ENCODE peak calls at places on chromosomes 5 and 9, in four cellular contexts. U, S, H and M are unnamed samples.
A peak's percentile ranks its signal among the peaks of the same experiment; 100 is the strongest.

GRCh38 chr5:40356248-40356647 is 323.5 kb upstream of the PTGER4 start:
- DNase-seq in U (no peak), S (no peak), H (no peak), M (no peak)

GRCh38 chr5:68803881-68804319 is 289.9 kb upstream of the SLC30A5 start:
- DNase-seq in U (no peak), S (no peak), H (no peak), M (no peak)

GRCh38 chr9:4717815-4718214 is 23.2 kb downstream of the AK3 start:
- DNase-seq in U (no peak), S (no peak), H (no peak), M (no peak)

GRCh38 chr5:145220491-145220890 is 614.7 kb downstream of the PRELID2 start:
- DNase-seq in U (no peak), S (no peak), H (no peak), M (peak; percentile 45)

GRCh38 chr5:170151105-170151831 is 45.6 kb downstream of the FOXI1 start:
- DNase-seq in U (no peak), S (peak; percentile 85), H (no peak), M (peak; percentile 90)

GRCh38 chr5:55232194-55232984 is 1.0 kb downstream of the CCNO start:
- DNase-seq in U (no peak), S (no peak), H (peak; percentile 21), M (peak; percentile 68)

GRCh38 chr9:107119735-107120134 is 163.3 kb upstream of the RAD23B start:
- DNase-seq in U (no peak), S (no peak), H (no peak), M (peak; percentile 39)

GRCh38 chr9:117034862-117035261 is 347.8 kb downstream of the TRIM32 start:
- DNase-seq in U (no peak), S (no peak), H (no peak), M (no peak)

GRCh38 chr9:134411451-134412297 is 85.4 kb downstream of the RXRA start:
- DNase-seq in U (no peak), S (no peak), H (no peak), M (no peak)

GRCh38 chr5:79705632-79706031 is 16.0 kb downstream of the CMYA5 start:
- DNase-seq in U (no peak), S (no peak), H (no peak), M (no peak)

GRCh38 chr9:83466877-83467276 is 71.3 kb downstream of the FRMD3 start:
- DNase-seq in U (no peak), S (no peak), H (no peak), M (no peak)

GRCh38 chr5:86500947-86501346 is 116.8 kb upstream of the COX7C start:
- DNase-seq in U (no peak), S (no peak), H (no peak), M (peak; percentile 34)

GRCh38 chr5:119187776-119188529 is 117.1 kb downstream of the DMXL1 start:
- DNase-seq in U (no peak), S (no peak), H (no peak), M (no peak)

GRCh38 chr5:117539692-117540091 is 965.1 kb upstream of the SEMA6A start:
- DNase-seq in U (no peak), S (no peak), H (no peak), M (no peak)

GRCh38 chr9:36174731-36175130 is 5.5 kb downstream of the CCIN start:
- DNase-seq in U (no peak), S (no peak), H (no peak), M (no peak)

GRCh38 chr9:137607141-137607857 is 1.8 kb downstream of the ARRDC1 start:
- DNase-seq in U (no peak), S (no peak), H (no peak), M (peak; percentile 43)

GRCh38 chr5:95773325-95774059 is 42.4 kb downstream of the RHOBTB3 start:
- DNase-seq in U (no peak), S (peak; percentile 94), H (no peak), M (no peak)

GRCh38 chr5:154394328-154394727 is 51.5 kb upstream of the SAP30L start:
- DNase-seq in U (no peak), S (no peak), H (no peak), M (peak; percentile 50)

GRCh38 chr5:173761182-173761521 is 127.0 kb upstream of the CPEB4 start:
- DNase-seq in U (no peak), S (no peak), H (no peak), M (no peak)

GRCh38 chr5:52177193-52177592 is 610.5 kb upstream of the ITGA1 start:
- DNase-seq in U (no peak), S (no peak), H (no peak), M (no peak)

GRCh38 chr5:79261907-79262306 is 26.0 kb downstream of the JMY start:
- DNase-seq in U (no peak), S (no peak), H (no peak), M (no peak)

GRCh38 chr9:19925674-19926503 is 137.1 kb upstream of the SLC24A2 start:
- DNase-seq in U (peak; percentile 8), S (peak; percentile 56), H (peak; percentile 73), M (peak; percentile 78)

GRCh38 chr9:127224178-127224882 is 40.2 kb upstream of the GARNL3 start:
- DNase-seq in U (peak; percentile 50), S (peak; percentile 36), H (peak; percentile 97), M (peak; percentile 78)

GRCh38 chr5:172642926-172643325 is 1.9 kb downstream of the NEURL1B start:
- DNase-seq in U (no peak), S (no peak), H (no peak), M (no peak)

GRCh38 chr5:115873392-115873791 is 31.7 kb downstream of the AP3S1 start:
- DNase-seq in U (no peak), S (peak; percentile 74), H (no peak), M (no peak)

GRCh38 chr5:174610968-174611367 is 113.4 kb upstream of the MSX2 start:
- DNase-seq in U (no peak), S (peak; percentile 59), H (no peak), M (peak; percentile 41)

GRCh38 chr5:32365623-32366022 is 52.9 kb upstream of the MTMR12 start:
- DNase-seq in U (no peak), S (no peak), H (no peak), M (no peak)

GRCh38 chr5:112529525-112529924 is 110.4 kb upstream of the EPB41L4A start:
- DNase-seq in U (no peak), S (no peak), H (no peak), M (no peak)

GRCh38 chr9:30574355-30575151 is 1809.9 kb upstream of the ACO1 start:
- DNase-seq in U (no peak), S (no peak), H (no peak), M (no peak)

GRCh38 chr9:125079931-125080330 is 63.4 kb downstream of the SCAI start:
- DNase-seq in U (no peak), S (no peak), H (no peak), M (no peak)

GRCh38 chr9:130041648-130042405 is 1.2 kb downstream of the FNBP1 start:
- DNase-seq in U (no peak), S (no peak), H (peak; percentile 29), M (no peak)

GRCh38 chr9:114070188-114071103 is 7.7 kb downstream of the AMBP start:
- DNase-seq in U (no peak), S (no peak), H (no peak), M (no peak)

GRCh38 chr9:133199648-133200321 is 9.3 kb downstream of the OBP2B start:
- DNase-seq in U (no peak), S (no peak), H (no peak), M (no peak)

GRCh38 chr5:132087661-132088060 is 14.1 kb downstream of the CSF2 start:
- DNase-seq in U (no peak), S (no peak), H (no peak), M (no peak)

GRCh38 chr9:8419871-8420270 is 620.3 kb upstream of the DMAC1 start:
- DNase-seq in U (no peak), S (peak; percentile 29), H (no peak), M (no peak)

GRCh38 chr5:74127377-74128338 is 501.7 kb downstream of the ARHGEF28 start:
- DNase-seq in U (no peak), S (peak; percentile 8), H (no peak), M (peak; percentile 52)

GRCh38 chr9:113705938-113706519 is 170.1 kb upstream of the ZNF618 start:
- DNase-seq in U (no peak), S (no peak), H (no peak), M (no peak)

GRCh38 chr9:137305060-137305787 is 3.2 kb upstream of the NRARP start:
- DNase-seq in U (no peak), S (peak; percentile 44), H (peak; percentile 47), M (no peak)

GRCh38 chr9:37209431-37210386 is 89.3 kb downstream of the ZCCHC7 start:
- DNase-seq in U (no peak), S (no peak), H (no peak), M (no peak)
- TF ChIP-seq CTCF in U (no peak), S (no peak), H (no peak), M (no peak)

DNA sequence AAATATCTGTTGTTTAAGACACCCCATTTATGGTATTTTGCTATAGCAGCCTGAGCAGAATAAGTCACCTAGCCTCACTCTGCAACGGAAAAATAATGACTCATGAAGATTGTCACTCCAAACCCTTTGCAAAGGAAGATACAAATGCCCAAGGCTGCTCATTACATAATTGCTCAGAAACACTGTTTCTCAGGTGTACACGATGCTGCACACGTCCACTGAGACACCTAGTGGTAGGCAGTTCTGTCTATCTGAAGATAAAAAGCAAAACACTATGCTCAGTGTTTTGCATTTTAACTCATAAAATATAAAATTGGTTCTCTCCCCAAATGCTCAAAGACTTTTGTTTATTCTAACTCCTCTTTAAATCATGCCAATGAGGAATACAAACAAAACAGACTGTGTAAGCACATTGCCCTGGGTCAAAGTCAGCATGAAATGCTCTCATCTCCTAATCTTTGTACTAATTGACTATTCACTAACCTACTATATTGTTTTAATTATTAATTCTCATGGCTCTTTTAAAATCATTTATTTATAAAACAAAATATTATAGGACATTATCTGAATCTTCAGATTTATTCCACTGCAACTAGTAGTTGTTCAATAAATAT is 7.7 kb upstream of the TSLP start:
- DNase-seq in U (no peak), S (no peak), H (no peak), M (peak; percentile 34)
- TF ChIP-seq CTCF in U (peak; percentile 53), S (peak; percentile 49), H (no peak), M (peak; percentile 51)

GRCh38 chr5:160847526-160848085 is 4.4 kb downstream of the ATP10B start:
- DNase-seq in U (no peak), S (no peak), H (no peak), M (no peak)

GRCh38 chr5:160850439-160850838 is 1.6 kb downstream of the ATP10B start:
- DNase-seq in U (no peak), S (no peak), H (no peak), M (no peak)

GRCh38 chr5:160843240-160843639 is 8.8 kb downstream of the ATP10B start:
- DNase-seq in U (no peak), S (no peak), H (no peak), M (no peak)

GRCh38 chr5:160844177-160844576 is 7.8 kb downstream of the ATP10B start:
- DNase-seq in U (no peak), S (no peak), H (no peak), M (no peak)

GRCh38 chr5:160846642-160847041 is 5.4 kb downstream of the ATP10B start:
- DNase-seq in U (no peak), S (no peak), H (no peak), M (no peak)
- TF ChIP-seq CTCF in U (no peak), S (no peak), H (no peak), M (no peak)

GRCh38 chr9:93910598-93910997 is 44.6 kb downstream of the BARX1 start:
- DNase-seq in U (no peak), S (no peak), H (no peak), M (no peak)
- TF ChIP-seq CTCF in U (no peak), S (no peak), H (no peak), M (no peak)

GRCh38 chr5:123157797-123158528 is 68.9 kb downstream of the PRDM6 start:
- DNase-seq in U (no peak), S (peak; percentile 80), H (no peak), M (no peak)
- TF ChIP-seq CTCF in U (no peak), S (no peak), H (no peak), M (no peak)